ENCODE peak calls at places on chromosomes 6 and 20, in five cellular contexts. P, Q, S, M and O are unnamed samples.

GRCh38 chr6:140909620-140910019 is 1223.1 kb upstream of the GJE1 start:
- DNase-seq in P (peak; percentile 31), Q (no peak), S (no peak), M (no peak), O (no peak)

GRCh38 chr20:7703436-7703835 is 236.8 kb downstream of the HAO1 start:
- DNase-seq in P (no peak), Q (no peak), S (no peak), M (no peak), O (no peak)

GRCh38 chr20:62025832-62026563 is 39.7 kb downstream of the TAF4 start:
- DNase-seq in P (peak; percentile 82), Q (no peak), S (no peak), M (no peak), O (no peak)

GRCh38 chr6:162871966-162872365 is 144.2 kb downstream of the PACRG start:
- DNase-seq in P (no peak), Q (no peak), S (no peak), M (no peak), O (no peak)

GRCh38 chr6:122530440-122531046 is 58.9 kb upstream of the SERINC1 start:
- DNase-seq in P (peak; percentile 74), Q (peak; percentile 60), S (peak; percentile 68), M (no peak), O (no peak)

GRCh38 chr6:119110601-119111548 is 32.4 kb upstream of the FAM184A start:
- DNase-seq in P (peak; percentile 69), Q (peak; percentile 58), S (peak; percentile 59), M (no peak), O (no peak)

GRCh38 chr20:41231850-41232249 is 85.7 kb downstream of the ZHX3 start:
- DNase-seq in P (no peak), Q (no peak), S (no peak), M (no peak), O (no peak)

GRCh38 chr6:126199482-126199881 is 140.4 kb upstream of the CENPW start:
- DNase-seq in P (no peak), Q (no peak), S (no peak), M (no peak), O (no peak)

GRCh38 chr6:14824060-14824834 is 421.6 kb upstream of the JARID2 start:
- DNase-seq in P (peak; percentile 29), Q (no peak), S (no peak), M (no peak), O (no peak)

GRCh38 chr6:37369321-37370196 is 15.8 kb downstream of the RNF8 start:
- DNase-seq in P (no peak), Q (no peak), S (no peak), M (no peak), O (no peak)

GRCh38 chr6:48641544-48641943 is 530.5 kb upstream of the PTCHD4 start:
- DNase-seq in P (peak; percentile 33), Q (no peak), S (peak; percentile 39), M (no peak), O (no peak)

GRCh38 chr20:40945754-40946451 is 82.7 kb upstream of the TOP1 start:
- DNase-seq in P (peak; percentile 75), Q (peak; percentile 58), S (peak; percentile 31), M (peak; percentile 75), O (no peak)

DNA sequence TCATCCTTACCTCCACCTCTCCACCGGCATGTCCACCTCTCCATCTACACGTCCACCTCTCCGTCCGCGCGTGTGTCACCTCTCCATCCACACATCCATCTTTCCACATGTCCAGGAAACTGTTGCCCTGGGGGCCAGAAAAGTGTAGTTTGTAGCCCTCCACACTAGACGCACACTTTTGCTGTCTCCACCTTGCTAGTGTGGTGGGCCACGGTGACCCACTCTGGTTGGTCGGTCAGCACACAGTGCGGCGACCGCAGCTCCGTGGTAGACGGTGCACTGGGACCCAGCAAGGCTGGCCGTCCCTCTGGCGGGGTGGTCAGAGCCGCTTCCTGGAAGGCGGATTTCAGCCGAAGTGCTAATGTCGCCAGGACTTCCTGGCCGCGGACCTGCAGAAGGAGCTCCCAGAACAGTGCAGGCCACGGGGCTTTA is 268.6 kb downstream of the DLL1 start:
- DNase-seq in P (no peak), Q (no peak), S (no peak), M (no peak), O (peak; percentile 57)
- H3K27ac ChIP-seq in P (no peak overlapping the region), Q (no peak overlapping the region), S (no peak overlapping the region), M (no peak overlapping the region), O (no peak overlapping the region)

DNA sequence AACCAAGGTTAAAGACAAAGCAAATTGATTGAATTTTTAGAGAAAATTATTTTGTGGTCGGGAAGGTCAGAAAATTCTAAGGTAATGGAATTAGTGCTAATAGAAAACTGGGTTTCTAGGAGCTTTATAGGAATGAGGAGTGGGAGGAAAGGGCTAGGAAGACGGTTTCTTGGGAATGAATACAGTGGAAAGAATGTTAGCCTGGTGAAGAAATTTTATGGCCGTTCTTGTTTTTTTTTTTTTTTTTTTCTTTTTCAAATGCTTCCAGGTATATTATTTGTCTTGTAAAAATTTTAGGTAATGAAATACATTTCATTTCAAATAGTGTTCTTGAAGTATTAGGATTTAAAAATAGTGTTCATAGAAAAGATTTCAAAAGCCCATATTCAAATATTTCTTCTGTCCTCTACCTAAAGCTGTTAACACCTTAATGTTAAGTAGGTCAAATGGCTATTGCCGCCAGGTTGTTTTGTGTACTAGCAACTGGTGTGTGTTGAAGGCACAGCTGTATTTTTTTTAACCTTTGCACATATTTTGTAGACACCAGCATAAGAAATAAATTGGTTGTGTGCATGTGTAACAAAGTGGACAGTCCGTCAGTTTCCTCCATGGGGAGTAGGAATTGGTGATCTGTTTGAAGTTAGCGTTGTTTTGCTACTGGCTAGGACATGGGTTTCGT is 32.3 kb downstream of the AFDN start:
- DNase-seq in P (no peak), Q (no peak), S (no peak), M (no peak), O (no peak)
- H3K4me1 ChIP-seq in P (peaks cover 15% of the 10 kb centered on the region), Q (peaks cover 7% of the 10 kb centered on the region), S (peaks cover 13% of the 10 kb centered on the region), M (peaks cover 2% of the 10 kb centered on the region), O (peaks cover 48% of the 10 kb centered on the region)

GRCh38 chr6:157019115-157019628 is 242.0 kb downstream of the ARID1B start:
- DNase-seq in P (no peak), Q (no peak), S (no peak), M (no peak), O (no peak)
- H3K4me3 ChIP-seq in P (no peak overlapping the region), Q (no peak overlapping the region), S (no peak overlapping the region), M (no peak overlapping the region), O (no peak overlapping the region)

DNA sequence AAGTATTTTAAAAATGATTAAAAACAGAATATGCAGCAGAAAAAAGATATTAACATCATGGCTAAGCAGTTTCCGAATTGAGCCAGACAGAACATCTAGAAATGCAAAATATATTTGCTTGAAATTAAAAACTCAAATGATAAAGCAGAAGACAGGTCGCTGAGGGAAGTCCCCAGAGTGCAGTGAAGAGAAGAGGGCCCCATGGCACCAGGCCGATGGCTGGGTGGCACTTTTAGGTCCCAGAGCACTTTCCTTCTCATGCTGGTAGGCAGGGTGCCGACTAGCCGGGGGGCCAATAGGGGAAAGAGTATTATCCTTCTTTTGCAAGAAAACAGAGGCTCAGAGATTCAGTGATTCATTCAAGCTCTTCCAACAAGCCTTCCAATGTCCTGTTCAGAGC is 58.9 kb downstream of the MYH7B start:
- DNase-seq in P (no peak), Q (peak; percentile 9), S (no peak), M (no peak), O (no peak)
- H3K27ac ChIP-seq in P (no peak overlapping the region), Q (no peak overlapping the region), S (no peak overlapping the region), M (no peak overlapping the region), O (no peak overlapping the region)

GRCh38 chr20:3800256-3800877 is 4.3 kb downstream of the CDC25B start:
- DNase-seq in P (no peak), Q (no peak), S (no peak), M (no peak), O (no peak)
- H3K4me1 ChIP-seq in P (peaks cover 32% of the 10 kb centered on the region), Q (no peaks in the 10 kb centered on the region), S (peaks cover 20% of the 10 kb centered on the region), M (no peaks in the 10 kb centered on the region), O (peaks cover 83% of the 10 kb centered on the region)

DNA sequence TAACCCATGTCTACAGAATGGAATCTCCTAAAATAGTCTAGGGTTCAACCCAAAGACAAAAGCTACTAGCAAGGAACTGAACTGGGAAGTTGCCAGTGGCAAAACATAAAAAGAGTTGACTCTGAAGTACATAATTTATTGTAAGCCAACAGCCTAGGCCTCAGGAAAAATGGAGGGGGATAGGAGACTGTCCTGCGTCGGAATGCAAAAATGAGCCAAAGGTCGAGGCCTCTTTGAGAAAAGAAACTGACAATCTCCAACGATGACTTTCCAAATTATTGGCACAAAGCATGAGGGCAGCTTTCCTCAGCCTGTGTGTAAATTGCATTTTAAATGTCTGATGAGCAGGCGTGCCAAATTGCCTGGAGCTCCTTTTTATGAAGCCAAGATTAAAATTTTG is 2.1 kb downstream of the COL12A1 start:
- DNase-seq in P (peak; percentile 63), Q (no peak), S (no peak), M (no peak), O (no peak)
- H3K4me3 ChIP-seq in P (peak overlapping the region; percentile 87), Q (no peak overlapping the region), S (peak overlapping the region; percentile 60), M (no peak overlapping the region), O (no peak overlapping the region)

DNA sequence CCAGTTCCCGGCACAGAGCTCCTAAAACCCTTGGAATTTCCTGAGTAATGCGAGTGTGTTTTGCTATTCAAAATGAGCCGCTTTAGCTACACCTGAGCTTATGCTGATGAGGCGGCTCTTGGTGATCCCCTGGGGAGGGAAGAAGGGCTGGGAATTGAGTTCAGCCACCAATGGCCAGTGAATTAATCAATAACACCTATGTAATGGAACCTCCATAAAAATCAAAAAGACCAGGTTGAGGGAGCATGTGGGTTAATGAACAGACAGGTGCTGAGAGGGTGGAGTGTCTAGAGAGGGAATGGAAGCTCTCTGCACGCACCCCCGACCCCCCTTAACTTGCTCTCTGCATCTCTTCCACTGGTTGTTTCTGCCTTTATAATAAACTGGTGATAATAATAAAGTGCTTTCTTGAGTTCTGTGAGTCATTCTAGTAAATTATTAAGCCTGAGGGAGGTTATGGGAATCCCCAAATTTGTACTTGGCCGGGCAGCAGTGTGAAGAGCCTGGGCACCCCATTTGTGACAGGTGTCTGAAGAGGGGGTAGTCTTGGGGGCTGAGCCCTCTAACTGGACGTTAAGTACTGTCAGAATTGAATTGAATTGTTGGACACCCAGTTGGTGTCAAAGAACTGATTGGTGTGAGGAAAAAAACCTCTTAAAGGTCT is 24.7 kb upstream of the SERPINB1 start:
- DNase-seq in P (no peak), Q (no peak), S (no peak), M (no peak), O (no peak)
- H3K27ac ChIP-seq in P (no peak overlapping the region), Q (no peak overlapping the region), S (no peak overlapping the region), M (no peak overlapping the region), O (no peak overlapping the region)